ENCODE peak calls at places on chromosomes 6 and 20, in five cellular contexts. W is fibroblast of lung, O is fibroblast of mammary gland, E is cardiac fibroblast, N is nephron progenitor cell. U is an unnamed sample.

GRCh38 chr6:125944434-125944816 is 12.1 kb upstream of the HINT3 start:
- DNase-seq in O (peak), E (peak), W (peak), N (no peak), U (no peak)

GRCh38 chr6:71338540-71339316 is 50.1 kb downstream of the OGFRL1 start:
- DNase-seq in W (no peak), O (no peak), N (no peak), E (no peak), U (no peak)

GRCh38 chr6:146670161-146670560 is 71.4 kb downstream of the ADGB start:
- DNase-seq in W (peak), N (no peak), O (peak), E (peak), U (no peak)

GRCh38 chr6:83615025-83615999 is 93.6 kb downstream of the SNAP91 start:
- DNase-seq in W (peak), O (peak), N (no peak), E (peak), U (peak)

GRCh38 chr6:159716247-159717086 is 10.8 kb upstream of the WTAP start:
- DNase-seq in W (peak), E (peak), O (peak), N (no peak), U (no peak)

GRCh38 chr6:89970609-89971337 is 76.5 kb downstream of the GJA10 start:
- DNase-seq in W (peak), O (peak), E (peak), N (peak), U (peak)

GRCh38 chr6:148261470-148261869 is 81.2 kb upstream of the SASH1 start:
- DNase-seq in W (no peak), O (no peak), N (no peak), E (no peak), U (no peak)

GRCh38 chr6:157989541-157990289 is 8.1 kb downstream of the SYNJ2 start:
- DNase-seq in E (peak), O (peak), N (no peak), W (peak), U (no peak)

GRCh38 chr20:5297280-5298004 is 19.3 kb downstream of the PROKR2 start:
- DNase-seq in O (peak), W (peak), N (no peak), E (no peak), U (no peak)

GRCh38 chr6:31351734-31352496 is 5.1 kb downstream of the HLA-B start:
- DNase-seq in E (no peak), N (no peak), W (no peak), O (peak), U (no peak)

GRCh38 chr6:145813285-145814034 is 1.1 kb downstream of the FBXO30 start:
- DNase-seq in W (peak), O (peak), N (no peak), E (peak), U (no peak)

GRCh38 chr6:142846883-142847287 is 98.1 kb downstream of the HIVEP2 start:
- DNase-seq in N (no peak), O (peak), W (peak), E (peak), U (no peak)

GRCh38 chr20:25481918-25482253 is 74.4 kb downstream of the GINS1 start:
- DNase-seq in O (no peak), W (no peak), E (no peak), N (no peak), U (no peak)

GRCh38 chr6:149862901-149863595 is 1.1 kb downstream of the LRP11 start:
- DNase-seq in W (peak), E (peak), O (peak), N (peak), U (peak)

GRCh38 chr6:81145506-81145905 is 607.0 kb downstream of the TENT5A start:
- DNase-seq in N (no peak), E (no peak), W (peak), O (peak), U (no peak)

GRCh38 chr6:110681543-110682459 is 133.5 kb downstream of the CDK19 start:
- DNase-seq in E (peak), N (no peak), O (no peak), W (no peak), U (no peak)

GRCh38 chr6:154689654-154690053 is 43.6 kb upstream of the SCAF8 start:
- DNase-seq in N (no peak), O (no peak), E (no peak), W (no peak), U (no peak)

GRCh38 chr20:21607971-21608735 is 94.3 kb upstream of the NKX2-2 start:
- DNase-seq in E (no peak), O (no peak), N (no peak), W (no peak), U (no peak)

GRCh38 chr6:29632789-29633531 is at the start of gene GABBR1:
- DNase-seq in O (peak), W (peak), E (peak), N (peak), U (peak)

GRCh38 chr6:912871-913663 is 220.1 kb upstream of the EXOC2 start:
- DNase-seq in E (no peak), N (peak), O (peak), W (no peak), U (peak)

GRCh38 chr6:45301348-45302142 is 26.6 kb upstream of the RUNX2 start:
- DNase-seq in W (no peak), O (no peak), N (no peak), E (no peak), U (no peak)

GRCh38 chr6:45300776-45301175 is 27.4 kb upstream of the RUNX2 start:
- DNase-seq in W (no peak), N (no peak), E (no peak), O (no peak), U (no peak)

GRCh38 chr6:45293306-45293705 is 34.8 kb upstream of the RUNX2 start:
- DNase-seq in N (no peak), W (no peak), E (no peak), O (no peak), U (no peak)

GRCh38 chr6:45299096-45299581 is 29.0 kb upstream of the RUNX2 start:
- DNase-seq in W (no peak), O (no peak), N (no peak), E (no peak), U (no peak)

DNA sequence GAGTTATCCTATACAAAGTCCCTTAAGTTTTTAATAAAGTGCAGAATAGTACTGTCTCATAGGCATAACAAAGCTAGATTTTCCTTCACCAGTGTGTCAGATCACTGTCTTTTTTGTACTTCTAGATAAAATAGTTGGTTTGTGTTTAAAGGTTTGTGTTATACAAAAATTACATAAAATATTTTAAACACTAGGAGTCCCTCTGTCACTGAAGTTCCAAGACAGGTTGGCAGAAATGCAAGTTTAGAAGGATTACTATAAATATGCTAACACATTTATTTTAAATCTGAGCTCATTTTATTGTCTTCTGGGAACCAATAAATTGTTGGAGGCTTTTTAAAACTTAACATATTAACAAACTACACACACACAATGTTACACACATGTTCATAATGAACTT is 30.8 kb upstream of the RUNX2 start:
- DNase-seq in E (no peak), N (no peak), O (no peak), W (no peak), U (no peak)
- TF ChIP-seq CTCF in E (no peak), N (no peak), O (no peak), W (no peak), U (no peak)

GRCh38 chr20:40160151-40160550 is 528.9 kb downstream of the MAFB start:
- DNase-seq in O (peak), N (peak), W (no peak), E (peak), U (peak)
- TF ChIP-seq CTCF in O (peak), N (peak), W (peak), E (peak), U (peak)

DNA sequence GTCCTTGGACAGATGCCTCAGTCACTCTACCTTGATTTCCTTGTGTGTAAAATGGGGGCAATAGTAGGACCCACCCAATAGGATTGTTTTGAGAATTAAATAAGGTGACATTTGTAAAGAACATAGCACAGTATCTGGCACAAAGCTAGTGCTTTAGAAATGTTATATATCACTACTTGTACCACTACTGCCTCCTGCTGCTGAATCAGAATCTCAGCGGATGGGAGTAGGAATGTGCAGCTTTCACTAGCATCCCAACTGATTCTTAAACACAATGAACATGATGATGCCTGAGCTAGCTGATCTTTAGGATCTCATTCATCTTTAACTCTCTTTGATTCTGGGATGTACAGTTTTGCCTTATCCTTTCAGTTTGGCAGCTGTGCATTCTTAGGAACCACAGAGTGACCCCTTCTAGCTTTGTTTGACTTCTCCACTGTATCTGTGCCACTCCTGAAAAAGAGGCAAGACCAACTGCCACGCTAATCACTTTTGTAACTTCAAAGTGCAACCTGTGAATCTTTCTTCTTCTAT is 7.2 kb downstream of the PBOV1 start:
- DNase-seq in E (no peak), O (no peak), W (no peak), N (no peak), U (no peak)
- TF ChIP-seq CTCF in E (no peak), O (no peak), W (no peak), N (no peak), U (no peak)

GRCh38 chr6:7218586-7218985 is 94.4 kb downstream of the SSR1 start:
- DNase-seq in O (peak), E (peak), N (no peak), W (no peak), U (no peak)
- TF ChIP-seq CTCF in O (peak), E (no peak), N (no peak), W (peak), U (no peak)

GRCh38 chr20:56978475-56978874 is 288.0 kb downstream of the BMP7 start:
- DNase-seq in E (no peak), W (no peak), N (no peak), O (no peak), U (no peak)

GRCh38 chr20:56975838-56976237 is 290.6 kb downstream of the BMP7 start:
- DNase-seq in O (no peak), E (no peak), N (no peak), W (no peak), U (no peak)

GRCh38 chr20:56979125-56979524 is 287.3 kb downstream of the BMP7 start:
- DNase-seq in N (no peak), O (no peak), W (no peak), E (no peak), U (no peak)

DNA sequence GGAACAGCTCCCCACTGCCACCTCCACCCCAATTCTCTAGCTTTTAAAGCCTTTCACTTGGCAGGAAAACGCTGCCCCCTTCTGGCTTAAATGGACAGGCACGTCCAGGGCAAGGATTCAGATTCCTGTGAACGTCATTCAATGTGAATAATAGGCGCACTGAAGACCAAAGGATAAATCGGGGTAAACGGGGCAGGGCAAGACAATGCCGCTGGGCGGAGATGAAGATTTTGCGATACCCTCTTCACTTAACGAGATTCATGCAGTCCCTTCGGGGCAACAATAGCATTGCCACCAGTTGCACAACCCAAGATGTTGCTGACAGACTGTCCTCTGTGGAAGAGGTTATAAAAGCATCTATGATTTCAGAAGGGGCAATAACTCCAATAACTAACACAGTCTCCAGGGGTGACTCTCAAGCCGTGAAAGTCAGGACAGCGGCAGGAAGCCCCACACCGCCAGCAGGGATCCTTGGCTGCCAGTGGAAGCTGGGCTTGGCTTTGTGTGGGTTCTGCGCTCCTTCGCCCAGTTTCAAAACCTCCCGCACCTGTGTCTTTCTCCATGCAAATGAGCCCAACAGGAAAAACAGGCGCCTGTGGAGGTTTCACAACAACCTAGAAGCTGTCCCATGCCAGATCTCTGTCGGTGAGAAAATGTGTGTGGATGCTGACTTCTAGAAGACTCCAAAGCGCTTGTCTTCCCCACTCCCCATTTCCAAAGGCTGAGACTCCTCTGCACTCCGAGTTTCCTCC is 291.8 kb downstream of the BMP7 start:
- DNase-seq in N (peak), E (peak), W (peak), O (peak), U (peak)
- TF ChIP-seq CTCF in N (peak), E (no peak), W (peak), O (peak), U (peak)

DNA sequence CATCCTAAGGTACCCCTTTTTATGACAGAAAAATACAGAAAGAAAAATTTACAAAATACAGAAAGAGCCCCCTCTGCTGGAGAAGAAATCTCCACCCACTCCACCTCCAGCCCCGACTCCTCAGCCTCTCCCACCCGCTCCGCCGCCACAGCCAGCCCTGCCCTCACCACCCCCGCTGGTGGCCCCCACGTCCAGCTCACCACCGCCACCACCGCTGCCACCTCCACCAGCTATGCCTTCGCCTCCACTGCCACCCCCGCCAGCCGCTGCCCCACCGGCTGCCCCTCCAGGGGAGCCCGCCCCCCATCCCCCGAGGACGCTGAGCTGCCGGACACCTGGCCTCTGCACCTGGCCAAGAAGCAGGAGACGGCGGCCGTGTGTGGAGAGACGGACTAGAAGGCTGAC is 17.7 kb downstream of the WFDC2 start:
- DNase-seq in O (no peak), E (no peak), W (no peak), N (peak), U (no peak)
- TF ChIP-seq CTCF in O (no peak), E (no peak), W (no peak), N (peak), U (no peak)

U was measured in GM10248.